ENCODE peak calls at places on chromosomes 4 and X, in seven cellular contexts. E, L, I, S, N, H and M are unnamed samples.

GRCh38 chr4:76238701-76239100 is 12.8 kb upstream of the FAM47E start:
- DNase-seq in S (no peak), H (no peak), E (no peak), N (no peak), I (no peak), L (no peak), M (no peak)

GRCh38 chr4:159719531-159719930 is 616.7 kb downstream of the RAPGEF2 start:
- DNase-seq in S (no peak), N (no peak), E (no peak), I (no peak), H (no peak), L (no peak), M (no peak)

GRCh38 chr4:31807036-31807435 is 1086.9 kb downstream of the PCDH7 start:
- DNase-seq in H (no peak), S (no peak), I (no peak), N (no peak), L (no peak), E (no peak), M (no peak)

GRCh38 chrX:17086317-17086716 is 139.9 kb downstream of the REPS2 start:
- DNase-seq in N (no peak), E (no peak), S (no peak), I (no peak), L (no peak), H (no peak), M (no peak)

GRCh38 chr4:10701702-10702460 is 17.3 kb upstream of the CLNK start:
- DNase-seq in I (no peak), H (no peak), L (no peak), E (no peak), N (peak), S (no peak), M (no peak)

GRCh38 chrX:136880003-136880451 is 498 bp downstream of the RBMX start:
- DNase-seq in S (peak), I (no peak), N (no peak), L (peak), E (no peak), H (no peak), M (peak)

GRCh38 chr4:181688416-181688815 is 554.8 kb upstream of the TENM3 start:
- DNase-seq in E (no peak), I (no peak), H (no peak), S (no peak), L (no peak), N (no peak), M (no peak)

GRCh38 chr4:76589872-76590846 is 155.1 kb downstream of the SHROOM3 start:
- DNase-seq in E (no peak), L (no peak), I (no peak), S (no peak), N (peak), H (no peak), M (peak)

GRCh38 chr4:97994765-97995465 is 148.4 kb downstream of the STPG2 start:
- DNase-seq in E (no peak), L (no peak), S (no peak), H (no peak), N (peak), I (no peak), M (no peak)

GRCh38 chr4:184746532-184746870 is 12.6 kb upstream of the CENPU start:
- DNase-seq in I (no peak), L (peak), H (no peak), N (peak), S (no peak), E (no peak), M (no peak)

GRCh38 chrX:68443155-68443868 is 10.0 kb upstream of the OPHN1 start:
- DNase-seq in N (peak), S (no peak), I (no peak), E (no peak), H (no peak), L (no peak), M (no peak)

GRCh38 chrX:18426004-18426320 is 554 bp downstream of the CDKL5 start:
- DNase-seq in N (no peak), L (no peak), E (no peak), H (no peak), I (no peak), S (no peak), M (no peak)

GRCh38 chr4:145732416-145732815 is 52.5 kb downstream of the C4orf51 start:
- DNase-seq in L (no peak), N (peak), E (no peak), S (no peak), I (no peak), H (no peak), M (no peak)

GRCh38 chrX:153725039-153725831 is 579 bp downstream of the ABCD1 start:
- DNase-seq in S (peak), N (peak), H (no peak), E (no peak), I (no peak), L (no peak), M (no peak)

GRCh38 chr4:10656420-10656819 is 28.1 kb downstream of the CLNK start:
- DNase-seq in E (no peak), N (no peak), S (no peak), L (no peak), I (no peak), H (no peak), M (no peak)

GRCh38 chr4:140675599-140676231 is 80.5 kb downstream of the TBC1D9 start:
- DNase-seq in S (no peak), H (no peak), L (no peak), E (no peak), N (peak), I (no peak), M (no peak)

GRCh38 chr4:66681962-66682361 is 863.3 kb downstream of the CENPC start:
- DNase-seq in I (no peak), H (no peak), E (no peak), N (no peak), S (no peak), L (no peak), M (no peak)

GRCh38 chrX:8504451-8504850 is 39.8 kb downstream of the VCX3B start:
- DNase-seq in E (no peak), H (no peak), N (peak), I (no peak), L (no peak), S (no peak), M (no peak)

GRCh38 chr4:116387942-116388474 is 697.4 kb downstream of the TRAM1L1 start:
- DNase-seq in I (no peak), S (no peak), E (no peak), L (no peak), N (no peak), H (no peak), M (no peak)

GRCh38 chr4:48571471-48571870 is 81.4 kb downstream of the ZAR1 start:
- DNase-seq in I (no peak), N (no peak), S (no peak), L (no peak), H (no peak), E (no peak), M (no peak)

GRCh38 chr4:113383111-113383785 is 333.8 kb downstream of the ANK2 start:
- DNase-seq in H (no peak), E (no peak), I (no peak), N (peak), L (peak), S (no peak), M (no peak)

GRCh38 chr4:189088783-189089182 is 851.9 kb upstream of the FRG1 start:
- DNase-seq in H (no peak), L (no peak), I (no peak), N (no peak), E (no peak), S (no peak), M (no peak)

GRCh38 chr4:98480535-98480934 is 177.9 kb downstream of the TSPAN5 start:
- DNase-seq in S (no peak), N (peak), H (no peak), E (no peak), I (no peak), L (no peak), M (no peak)